ENCODE peak calls at places on chromosomes 13 and 19, in nine cellular contexts. One of them, this sample, is unnamed.

GRCh38 chr13:49400755-49401659 is 42.9 kb downstream of the CAB39L start:
- DNase-seq in lung: peak
- DNase-seq in fibroblast of the aortic adventitia: peak
- DNase-seq in choroid plexus epithelial cell: peak
- DNase-seq in fibroblast of lung: peak
- DNase-seq in uterus: peak
- DNase-seq in GM10248: no peak
- DNase-seq in omental fat pad: no peak
- DNase-seq in psoas muscle: no peak
- DNase-seq in this sample: no peak

GRCh38 chr13:29908411-29908810 is 58.0 kb upstream of the UBL3 start:
- DNase-seq in psoas muscle: peak
- DNase-seq in lung: no peak
- DNase-seq in fibroblast of lung: peak
- DNase-seq in fibroblast of the aortic adventitia: peak
- DNase-seq in choroid plexus epithelial cell: no peak
- DNase-seq in uterus: no peak
- DNase-seq in GM10248: no peak
- DNase-seq in omental fat pad: no peak
- DNase-seq in this sample: peak

GRCh38 chr13:21657538-21657937 is 13.3 kb upstream of the FGF9 start:
- DNase-seq in uterus: no peak
- DNase-seq in GM10248: no peak
- DNase-seq in choroid plexus epithelial cell: peak
- DNase-seq in fibroblast of lung: peak
- DNase-seq in omental fat pad: no peak
- DNase-seq in fibroblast of the aortic adventitia: peak
- DNase-seq in lung: no peak
- DNase-seq in psoas muscle: no peak
- DNase-seq in this sample: peak

GRCh38 chr19:38706792-38707511 is 37.3 kb downstream of the CAPN12 start:
- DNase-seq in uterus: no peak
- DNase-seq in fibroblast of lung: no peak
- DNase-seq in omental fat pad: no peak
- DNase-seq in choroid plexus epithelial cell: no peak
- DNase-seq in GM10248: no peak
- DNase-seq in lung: no peak
- DNase-seq in fibroblast of the aortic adventitia: no peak
- DNase-seq in psoas muscle: no peak
- DNase-seq in this sample: no peak

GRCh38 chr13:40550130-40550529 is 116.3 kb downstream of the FOXO1 start:
- DNase-seq in omental fat pad: no peak
- DNase-seq in GM10248: no peak
- DNase-seq in fibroblast of lung: peak
- DNase-seq in fibroblast of the aortic adventitia: no peak
- DNase-seq in lung: no peak
- DNase-seq in uterus: no peak
- DNase-seq in psoas muscle: no peak
- DNase-seq in choroid plexus epithelial cell: peak
- DNase-seq in this sample: peak

GRCh38 chr13:24693862-24694471 is 13.8 kb downstream of the ATP12A start:
- DNase-seq in uterus: no peak
- DNase-seq in choroid plexus epithelial cell: peak
- DNase-seq in fibroblast of the aortic adventitia: peak
- DNase-seq in psoas muscle: no peak
- DNase-seq in omental fat pad: no peak
- DNase-seq in lung: peak
- DNase-seq in fibroblast of lung: peak
- DNase-seq in GM10248: peak
- DNase-seq in this sample: peak

GRCh38 chr13:105603283-105603682 is 932.2 kb downstream of the EFNB2 start:
- DNase-seq in psoas muscle: no peak
- DNase-seq in fibroblast of lung: no peak
- DNase-seq in uterus: no peak
- DNase-seq in choroid plexus epithelial cell: no peak
- DNase-seq in fibroblast of the aortic adventitia: no peak
- DNase-seq in GM10248: no peak
- DNase-seq in omental fat pad: no peak
- DNase-seq in lung: no peak
- DNase-seq in this sample: peak

GRCh38 chr13:48783181-48783630 is 129.5 kb downstream of the CYSLTR2 start:
- DNase-seq in omental fat pad: peak
- DNase-seq in GM10248: no peak
- DNase-seq in fibroblast of the aortic adventitia: peak
- DNase-seq in uterus: peak
- DNase-seq in lung: peak
- DNase-seq in fibroblast of lung: peak
- DNase-seq in choroid plexus epithelial cell: peak
- DNase-seq in psoas muscle: peak
- DNase-seq in this sample: peak

GRCh38 chr19:53868091-53868891 is 608 bp downstream of the MYADM start:
- DNase-seq in psoas muscle: peak
- DNase-seq in fibroblast of the aortic adventitia: peak
- DNase-seq in GM10248: no peak
- DNase-seq in uterus: peak
- DNase-seq in fibroblast of lung: peak
- DNase-seq in lung: peak
- DNase-seq in choroid plexus epithelial cell: peak
- DNase-seq in omental fat pad: no peak
- DNase-seq in this sample: peak

GRCh38 chr13:40384976-40385857 is 281.2 kb downstream of the FOXO1 start:
- DNase-seq in omental fat pad: no peak
- DNase-seq in fibroblast of lung: peak
- DNase-seq in choroid plexus epithelial cell: no peak
- DNase-seq in uterus: no peak
- DNase-seq in fibroblast of the aortic adventitia: no peak
- DNase-seq in GM10248: no peak
- DNase-seq in psoas muscle: no peak
- DNase-seq in lung: no peak
- DNase-seq in this sample: peak

GRCh38 chr13:33111414-33112110 is 95.3 kb downstream of the KL start:
- DNase-seq in fibroblast of lung: peak
- DNase-seq in uterus: peak
- DNase-seq in choroid plexus epithelial cell: peak
- DNase-seq in lung: no peak
- DNase-seq in fibroblast of the aortic adventitia: peak
- DNase-seq in psoas muscle: no peak
- DNase-seq in GM10248: no peak
- DNase-seq in omental fat pad: no peak
- DNase-seq in this sample: no peak

DNA sequence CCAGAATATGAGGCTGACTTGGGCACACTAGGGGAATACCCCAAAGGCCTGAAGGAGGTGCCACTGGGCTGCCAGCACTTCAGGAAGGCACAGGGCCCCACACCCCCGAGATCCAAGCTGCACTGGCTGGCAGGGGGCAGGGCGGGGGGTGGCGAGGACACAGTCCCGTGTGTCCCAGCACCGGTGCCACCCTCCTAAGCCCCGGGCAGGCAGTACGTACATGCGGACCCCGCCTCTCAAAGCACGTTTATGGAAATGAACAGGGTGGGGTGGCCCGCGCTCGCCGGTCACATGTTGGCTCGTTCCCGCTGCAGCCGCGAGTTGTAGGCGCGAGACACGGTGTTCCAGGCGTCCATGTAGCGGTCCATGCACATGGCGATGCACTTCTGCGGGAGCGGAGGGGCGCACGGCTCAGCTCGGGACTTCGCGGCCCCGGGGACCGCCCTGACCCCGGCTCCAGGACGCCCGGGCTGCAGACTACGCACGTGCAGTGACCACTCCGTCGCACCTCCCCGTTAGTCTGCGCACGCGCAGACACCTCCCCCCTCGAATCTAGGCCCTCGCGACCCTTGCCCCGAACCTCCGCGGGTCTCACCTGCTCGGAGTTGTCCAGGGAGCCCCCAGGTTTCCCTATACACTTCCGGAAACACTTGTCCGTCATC is 594 bp downstream of the TIMM13 start:
- DNase-seq in fibroblast of the aortic adventitia: peak
- DNase-seq in psoas muscle: peak
- DNase-seq in choroid plexus epithelial cell: peak
- DNase-seq in lung: no peak
- DNase-seq in uterus: no peak
- DNase-seq in GM10248: peak
- DNase-seq in fibroblast of lung: peak
- DNase-seq in omental fat pad: no peak
- DNase-seq in this sample: peak
- TF ChIP-seq CTCF in fibroblast of the aortic adventitia: no peak
- TF ChIP-seq CTCF in psoas muscle: no peak
- TF ChIP-seq CTCF in choroid plexus epithelial cell: no peak
- TF ChIP-seq CTCF in lung: no peak
- TF ChIP-seq CTCF in uterus: no peak
- TF ChIP-seq CTCF in GM10248: no peak
- TF ChIP-seq CTCF in fibroblast of lung: no peak
- TF ChIP-seq CTCF in omental fat pad: no peak
- TF ChIP-seq CTCF in this sample: no peak

GRCh38 chr19:6556480-6556879 is 25.7 kb downstream of the TNFSF9 start:
- DNase-seq in omental fat pad: no peak
- DNase-seq in choroid plexus epithelial cell: peak
- DNase-seq in fibroblast of lung: peak
- DNase-seq in GM10248: no peak
- DNase-seq in psoas muscle: no peak
- DNase-seq in uterus: no peak
- DNase-seq in lung: no peak
- DNase-seq in fibroblast of the aortic adventitia: peak
- DNase-seq in this sample: peak
- TF ChIP-seq CTCF in omental fat pad: no peak
- TF ChIP-seq CTCF in choroid plexus epithelial cell: no peak
- TF ChIP-seq CTCF in fibroblast of lung: no peak
- TF ChIP-seq CTCF in GM10248: no peak
- TF ChIP-seq CTCF in psoas muscle: no peak
- TF ChIP-seq CTCF in uterus: no peak
- TF ChIP-seq CTCF in lung: no peak
- TF ChIP-seq CTCF in fibroblast of the aortic adventitia: no peak
- TF ChIP-seq CTCF in this sample: no peak

GRCh38 chr19:40603071-40603718 is 2.0 kb downstream of the LTBP4 start:
- DNase-seq in choroid plexus epithelial cell: peak
- DNase-seq in fibroblast of lung: peak
- DNase-seq in fibroblast of the aortic adventitia: peak
- DNase-seq in lung: no peak
- DNase-seq in uterus: no peak
- DNase-seq in GM10248: no peak
- DNase-seq in omental fat pad: no peak
- DNase-seq in psoas muscle: no peak
- DNase-seq in this sample: no peak

GRCh38 chr19:40607311-40607871 is 6.2 kb downstream of the LTBP4 start:
- DNase-seq in fibroblast of the aortic adventitia: no peak
- DNase-seq in uterus: no peak
- DNase-seq in fibroblast of lung: no peak
- DNase-seq in omental fat pad: no peak
- DNase-seq in lung: no peak
- DNase-seq in GM10248: no peak
- DNase-seq in psoas muscle: no peak
- DNase-seq in choroid plexus epithelial cell: no peak
- DNase-seq in this sample: peak

GRCh38 chr19:40603719-40604646 is 2.8 kb downstream of the LTBP4 start:
- DNase-seq in fibroblast of the aortic adventitia: peak
- DNase-seq in GM10248: peak
- DNase-seq in fibroblast of lung: peak
- DNase-seq in lung: peak
- DNase-seq in uterus: peak
- DNase-seq in omental fat pad: peak
- DNase-seq in psoas muscle: peak
- DNase-seq in choroid plexus epithelial cell: peak
- DNase-seq in this sample: peak

GRCh38 chr19:40604647-40605200 is 3.6 kb downstream of the LTBP4 start:
- DNase-seq in GM10248: no peak
- DNase-seq in fibroblast of lung: no peak
- DNase-seq in lung: no peak
- DNase-seq in fibroblast of the aortic adventitia: no peak
- DNase-seq in psoas muscle: no peak
- DNase-seq in uterus: no peak
- DNase-seq in omental fat pad: no peak
- DNase-seq in choroid plexus epithelial cell: no peak
- DNase-seq in this sample: peak

DNA sequence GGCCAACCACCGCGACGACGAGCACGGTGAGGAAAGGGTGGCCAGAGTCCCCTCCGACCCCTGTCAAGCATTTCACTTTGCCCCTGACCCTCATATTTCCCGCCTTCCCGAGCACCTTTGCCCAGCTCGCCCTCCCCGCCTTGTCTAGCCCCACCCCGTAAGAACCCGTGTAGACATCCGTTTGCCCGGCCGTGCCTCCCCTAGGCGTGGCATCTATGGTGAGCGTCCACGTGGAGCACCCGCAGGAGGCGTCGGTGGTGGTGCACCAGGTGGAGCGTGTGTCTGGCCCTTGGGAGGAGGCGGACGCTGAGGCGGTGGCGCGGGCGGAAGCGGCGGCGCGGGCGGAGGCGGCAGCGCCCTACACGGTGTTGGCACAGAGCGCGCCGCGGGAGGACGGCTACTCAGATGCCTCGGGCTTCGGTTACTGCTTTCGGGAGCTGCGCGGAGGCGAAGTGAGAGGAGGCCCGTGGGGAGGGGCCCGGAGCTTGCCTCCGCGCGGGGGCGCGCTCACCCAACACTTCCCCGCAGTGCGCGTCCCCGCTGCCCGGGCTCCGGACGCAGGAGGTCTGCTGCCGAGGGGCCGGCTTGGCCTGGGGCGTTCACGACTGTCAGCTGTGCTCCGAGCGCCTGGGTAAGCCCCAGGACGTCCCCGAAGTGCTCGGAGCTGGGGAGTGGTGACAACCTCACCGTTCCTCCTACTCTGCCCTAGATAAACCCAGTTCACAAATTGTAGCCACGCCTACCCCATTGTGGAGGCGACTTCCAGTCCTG is 4.2 kb downstream of the LTBP4 start:
- DNase-seq in lung: peak
- DNase-seq in omental fat pad: no peak
- DNase-seq in uterus: peak
- DNase-seq in fibroblast of lung: peak
- DNase-seq in GM10248: peak
- DNase-seq in fibroblast of the aortic adventitia: peak
- DNase-seq in psoas muscle: peak
- DNase-seq in choroid plexus epithelial cell: peak
- DNase-seq in this sample: peak
- TF ChIP-seq CTCF in lung: no peak
- TF ChIP-seq CTCF in omental fat pad: no peak
- TF ChIP-seq CTCF in uterus: peak
- TF ChIP-seq CTCF in fibroblast of lung: no peak
- TF ChIP-seq CTCF in GM10248: peak
- TF ChIP-seq CTCF in fibroblast of the aortic adventitia: no peak
- TF ChIP-seq CTCF in psoas muscle: peak
- TF ChIP-seq CTCF in choroid plexus epithelial cell: no peak
- TF ChIP-seq CTCF in this sample: peak

DNA sequence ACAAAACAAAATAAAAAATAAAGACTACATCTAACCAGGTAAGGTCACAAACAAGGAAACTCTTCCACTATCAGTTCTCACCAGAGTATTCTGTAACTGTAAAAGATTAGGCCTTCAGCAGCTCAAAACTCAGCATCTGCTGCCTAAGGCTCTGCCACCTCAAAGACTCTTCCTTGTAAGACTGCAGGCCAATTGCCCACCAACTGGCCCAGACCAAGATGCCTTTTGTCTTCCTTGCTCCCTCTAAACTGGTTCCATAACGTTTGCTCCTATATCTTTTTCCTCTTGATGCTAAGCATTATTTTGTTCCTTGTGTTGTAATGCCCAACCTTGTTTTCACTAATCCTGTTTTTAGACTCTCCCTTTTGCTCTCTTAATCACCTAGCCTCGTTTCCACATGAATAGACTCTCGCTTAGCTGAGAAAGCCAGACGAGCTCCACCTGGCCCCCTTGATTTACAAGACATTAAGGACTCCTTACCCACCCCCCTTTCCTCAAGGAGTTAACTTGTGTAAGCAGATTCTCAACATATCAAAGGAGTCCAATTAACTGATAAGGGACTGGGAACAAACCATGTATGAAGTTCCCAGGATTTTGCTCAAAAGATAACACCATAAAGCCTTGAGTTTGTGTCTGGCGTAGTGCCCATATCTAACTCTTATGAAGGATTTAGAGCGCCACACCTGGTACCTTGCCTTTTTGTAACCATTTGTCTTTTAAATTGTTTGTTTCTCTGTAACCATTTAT is 1.5 kb downstream of the ZNF814 start:
- DNase-seq in psoas muscle: no peak
- DNase-seq in uterus: no peak
- DNase-seq in omental fat pad: no peak
- DNase-seq in fibroblast of the aortic adventitia: peak
- DNase-seq in lung: no peak
- DNase-seq in GM10248: no peak
- DNase-seq in fibroblast of lung: peak
- DNase-seq in choroid plexus epithelial cell: peak
- DNase-seq in this sample: no peak
- TF ChIP-seq CTCF in psoas muscle: no peak
- TF ChIP-seq CTCF in uterus: no peak
- TF ChIP-seq CTCF in omental fat pad: no peak
- TF ChIP-seq CTCF in fibroblast of the aortic adventitia: no peak
- TF ChIP-seq CTCF in lung: no peak
- TF ChIP-seq CTCF in GM10248: no peak
- TF ChIP-seq CTCF in fibroblast of lung: no peak
- TF ChIP-seq CTCF in choroid plexus epithelial cell: no peak
- TF ChIP-seq CTCF in this sample: no peak